ENCODE peak calls at places on chromosomes 11 and 22, in five cellular contexts. D is amniotic stem cell; M is effector CD4-positive, alpha-beta T cell; B is NAMALWA; R is retina. Z is an unnamed sample.

GRCh38 chr22:48740731-48741405 is 1086.8 kb downstream of the BRD1 start:
- DNase-seq in M (no peak), B (no peak), R (no peak), D (no peak), Z (no peak)

GRCh38 chr11:102551188-102551781 is 20.7 kb upstream of the MMP7 start:
- DNase-seq in B (no peak), D (no peak), R (no peak), M (no peak), Z (peak)

GRCh38 chr11:78646564-78647185 is 72.0 kb upstream of the NARS2 start:
- DNase-seq in R (peak), D (no peak), M (peak), B (peak), Z (peak)

GRCh38 chr11:43504316-43504950 is 145.7 kb downstream of the TTC17 start:
- DNase-seq in D (no peak), R (peak), B (peak), M (no peak), Z (peak)

GRCh38 chr11:68828155-68828931 is 13.4 kb downstream of the CPT1A start:
- DNase-seq in B (no peak), R (no peak), M (no peak), D (no peak), Z (no peak)

GRCh38 chr11:96013459-96014213 is 89.7 kb upstream of the MTMR2 start:
- DNase-seq in M (no peak), D (no peak), B (no peak), R (peak), Z (no peak)

GRCh38 chr11:64165842-64166635 is at the start of gene MACROD1:
- DNase-seq in R (peak), B (peak), D (peak), M (peak), Z (peak)

GRCh38 chr22:46735747-46736608 is 2.1 kb downstream of the CERK start:
- DNase-seq in R (peak), D (no peak), M (no peak), B (no peak), Z (no peak)

GRCh38 chr11:46380340-46381045 is 976 bp upstream of the MDK start:
- DNase-seq in D (no peak), M (peak), B (peak), R (peak), Z (peak)

GRCh38 chr11:33860926-33861325 is 30.9 kb downstream of the LMO2 start:
- DNase-seq in D (no peak), B (no peak), R (no peak), M (no peak), Z (no peak)

GRCh38 chr11:109914809-109915653 is 178.2 kb upstream of the ZC3H12C start:
- DNase-seq in R (no peak), D (no peak), B (no peak), M (no peak), Z (peak)

GRCh38 chr11:44382118-44382517 is 72.2 kb upstream of the ALX4 start:
- DNase-seq in B (no peak), M (no peak), D (no peak), R (no peak), Z (no peak)

GRCh38 chr11:122788781-122789535 is 49.3 kb upstream of the CRTAM start:
- DNase-seq in M (no peak), B (no peak), R (no peak), D (no peak), Z (no peak)

GRCh38 chr22:37910863-37911262 is 4.8 kb downstream of the MICALL1 start:
- DNase-seq in M (no peak), D (no peak), B (no peak), R (no peak), Z (no peak)

GRCh38 chr11:46445192-46445591 is 53.6 kb upstream of the CHRM4 start:
- DNase-seq in D (no peak), R (no peak), B (no peak), M (no peak), Z (no peak)